ENCODE peak calls at places on chromosomes 6 and 20, in four cellular contexts. V is GM06990, H is upper lobe of right lung, C is HepG2. J is an unnamed sample.
A peak's percentile ranks its signal among the peaks of the same experiment; 100 is the strongest.

GRCh38 chr20:20821496-20822260 is 109.2 kb upstream of the RALGAPA2 start:
- DNase-seq in H (no peak), C (no peak), V (no peak), J (no peak)

GRCh38 chr20:8287328-8287727 is 155.3 kb downstream of the PLCB1 start:
- DNase-seq in H (no peak), V (no peak), C (no peak), J (no peak)

GRCh38 chr20:37528442-37529213 is 952 bp upstream of the BLCAP start:
- DNase-seq in C (no peak), H (no peak), V (no peak), J (no peak)

GRCh38 chr6:137680678-137681346 is 186.2 kb upstream of the TNFAIP3 start:
- DNase-seq in V (peak; percentile 28), C (no peak), H (no peak), J (no peak)

GRCh38 chr6:113671440-113671839 is 185.7 kb upstream of the MARCKS start:
- DNase-seq in V (no peak), H (no peak), C (no peak), J (no peak)

GRCh38 chr6:156944412-156944811 is 167.2 kb downstream of the ARID1B start:
- DNase-seq in C (no peak), V (no peak), H (no peak), J (no peak)

GRCh38 chr20:46827718-46828458 is 66.8 kb upstream of the EYA2 start:
- DNase-seq in V (no peak), H (no peak), C (no peak), J (no peak)

GRCh38 chr6:164337024-164337924 is 922.8 kb downstream of the QKI start:
- DNase-seq in C (no peak), H (no peak), V (no peak), J (no peak)

GRCh38 chr6:25961619-25962367 is 809 bp upstream of the TRIM38 start:
- DNase-seq in V (peak; percentile 13), H (no peak), C (peak; percentile 31), J (no peak)

GRCh38 chr6:111794716-111795452 is 78.4 kb downstream of the FYN start:
- DNase-seq in C (peak; percentile 81), H (no peak), V (no peak), J (no peak)

GRCh38 chr6:14217728-14218637 is 100.4 kb downstream of the CD83 start:
- DNase-seq in V (no peak), H (peak; percentile 73), C (peak; percentile 14), J (no peak)

GRCh38 chr20:54346269-54346668 is 129.1 kb upstream of the DOK5 start:
- DNase-seq in H (no peak), C (no peak), V (no peak), J (no peak)

GRCh38 chr6:147194652-147195403 is 9.4 kb upstream of the STXBP5 start:
- DNase-seq in V (no peak), C (no peak), H (no peak), J (no peak)

GRCh38 chr6:118986312-118986711 is 51.4 kb upstream of the MCM9 start:
- DNase-seq in V (no peak), C (no peak), H (no peak), J (no peak)

GRCh38 chr6:110180228-110181008 is at the start of gene CDC40:
- DNase-seq in H (peak; percentile 73), V (no peak), C (peak; percentile 78), J (peak; percentile 35)

GRCh38 chr20:59398552-59399265 is 98.3 kb downstream of the EDN3 start:
- DNase-seq in V (no peak), C (no peak), H (no peak), J (no peak)

GRCh38 chr6:110296151-110297028 is 61.8 kb downstream of the METTL24 start:
- DNase-seq in C (no peak), V (no peak), H (no peak), J (no peak)

GRCh38 chr6:105795913-105796517 is 290.1 kb upstream of the PRDM1 start:
- DNase-seq in V (no peak), C (no peak), H (no peak), J (peak; percentile 30)

GRCh38 chr6:16681260-16681873 is 79.9 kb downstream of the ATXN1 start:
- DNase-seq in C (peak; percentile 94), V (no peak), H (no peak), J (no peak)

GRCh38 chr6:169791721-169792131 is 40.3 kb downstream of the ERMARD start:
- DNase-seq in H (peak; percentile 22), C (no peak), V (no peak), J (no peak)

GRCh38 chr20:37343212-37343993 is 2.5 kb upstream of the SRC start:
- DNase-seq in C (peak; percentile 53), H (peak; percentile 86), V (no peak), J (peak; percentile 89)

DNA sequence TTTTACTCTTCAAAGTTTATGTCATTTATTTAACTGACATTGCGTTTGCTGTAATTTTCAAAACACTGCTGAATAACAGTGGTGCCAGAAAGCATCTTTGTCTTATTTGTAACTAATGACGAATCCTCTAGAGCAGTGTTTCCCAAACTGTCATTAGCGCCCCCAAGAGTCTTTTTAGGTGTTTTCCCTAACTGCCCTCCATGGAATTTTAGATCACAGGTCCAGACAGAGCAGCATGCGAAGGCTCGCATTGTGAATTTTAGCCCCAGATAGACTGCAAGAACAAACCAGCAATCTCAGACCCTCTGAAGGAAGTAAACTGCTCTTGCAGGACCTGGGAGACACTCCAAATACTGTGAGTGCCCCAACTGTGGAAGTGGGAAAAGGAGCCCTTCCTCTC is 2.3 kb upstream of the HUS1B start:
- DNase-seq in H (no peak), V (no peak), C (no peak), J (no peak)
- TF ChIP-seq CTCF in H (no peak), V (no peak), C (no peak), J (no peak)

GRCh38 chr6:32969685-32970412 is 1.5 kb downstream of the BRD2 start:
- DNase-seq in V (peak; percentile 86), C (peak; percentile 83), H (peak; percentile 85), J (peak; percentile 93)

GRCh38 chr6:32968093-32968769 is at the start of gene BRD2:
- DNase-seq in H (peak; percentile 98), C (peak; percentile 98), V (peak; percentile 99), J (peak; percentile 99)

GRCh38 chr6:32965901-32966300 is 2.5 kb upstream of the BRD2 start:
- DNase-seq in C (no peak), H (no peak), V (no peak), J (no peak)

GRCh38 chr6:32968770-32969684 is 633 bp downstream of the BRD2 start:
- DNase-seq in V (peak; percentile 83), C (peak; percentile 95), H (peak; percentile 92), J (peak; percentile 74)

GRCh38 chr6:32967151-32968091 is 973 bp upstream of the BRD2 start:
- DNase-seq in V (no peak), C (peak; percentile 87), H (no peak), J (peak; percentile 66)
- TF ChIP-seq CTCF in V (peak; percentile 64), C (peak; percentile 82), H (peak; percentile 54), J (peak; percentile 56)

GRCh38 chr6:120534954-120535353 is 799.3 kb downstream of the TBC1D32 start:
- DNase-seq in H (no peak), C (no peak), V (no peak), J (no peak)
- TF ChIP-seq CTCF in H (no peak), C (no peak), V (no peak), J (no peak)

DNA sequence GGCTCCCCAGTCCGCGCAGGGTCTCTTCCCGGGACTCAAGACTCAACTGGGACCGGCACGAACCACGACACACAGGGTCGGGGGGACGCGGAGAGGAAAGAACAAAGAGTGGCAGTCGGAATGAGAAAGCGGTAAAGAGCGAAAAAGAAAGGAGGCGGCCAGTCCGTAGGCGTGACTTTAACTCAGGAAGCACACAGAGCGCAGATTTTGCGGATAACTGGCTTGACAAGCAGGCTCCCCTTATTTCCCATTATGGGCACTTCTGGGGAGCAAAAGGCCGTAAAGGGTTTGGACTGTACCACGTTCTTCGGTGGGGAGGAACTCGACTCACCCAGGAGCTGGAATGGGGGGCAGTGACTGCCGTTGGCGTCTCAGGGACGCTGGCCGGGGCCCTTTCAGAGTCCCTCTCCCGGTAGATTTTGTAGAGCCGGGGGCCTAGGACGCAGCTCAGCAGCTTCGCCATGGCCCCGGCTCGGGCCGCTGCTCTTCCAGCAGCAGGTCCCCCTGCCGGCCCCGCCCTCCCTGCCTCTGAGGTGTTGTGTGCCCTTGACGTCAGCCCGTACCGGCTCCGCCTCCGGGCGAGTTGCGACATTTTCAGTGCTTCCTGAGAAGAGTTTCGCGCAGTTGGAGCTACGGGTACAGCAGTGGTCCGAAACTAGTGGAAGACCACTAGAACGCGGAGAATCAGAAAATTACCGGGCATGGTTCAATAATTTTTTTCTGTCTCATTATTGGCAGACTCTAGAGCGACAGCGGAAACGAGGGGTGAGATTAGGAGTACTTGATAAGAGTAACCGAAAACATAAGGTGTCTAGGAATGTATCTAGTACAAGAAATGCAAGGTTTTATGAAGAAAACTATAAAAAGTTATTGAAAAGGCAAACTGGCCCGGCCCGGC is at the start of gene ABHD16A:
- DNase-seq in C (peak; percentile 98), V (peak; percentile 98), H (peak; percentile 100), J (peak; percentile 100)
- TF ChIP-seq CTCF in C (peak; percentile 33), V (no peak), H (no peak), J (peak; percentile 39)

GRCh38 chr6:97925504-97925903 is 642.5 kb upstream of the MMS22L start:
- DNase-seq in V (no peak), C (no peak), H (no peak), J (no peak)
- TF ChIP-seq CTCF in V (no peak), C (no peak), H (no peak), J (no peak)

GRCh38 chr6:1479095-1479494 is 89.7 kb downstream of the FOXF2 start:
- DNase-seq in C (no peak), V (no peak), H (no peak), J (no peak)
- TF ChIP-seq CTCF in C (no peak), V (no peak), H (no peak), J (no peak)

J was measured in Calu3.